ENCODE peak calls at places on chromosomes 4 and X, in ten cellular contexts. X, C, P, J, I, G, W, Y, O and Q are unnamed samples.

GRCh38 chr4:113452868-113453620 is 308.5 kb downstream of the CAMK2D start:
- DNase-seq in J (peak), Y (no peak), I (no peak), W (no peak), G (no peak), C (no peak), O (peak), P (peak), X (no peak), Q (no peak)

GRCh38 chr4:187480146-187481145 is 515.1 kb upstream of the ZFP42 start:
- DNase-seq in I (no peak), P (no peak), W (no peak), J (no peak), X (no peak), C (no peak), O (peak), G (no peak), Y (no peak), Q (no peak)

GRCh38 chr4:4440333-4441061 is 53.6 kb downstream of the NSG1 start:
- DNase-seq in P (no peak), I (no peak), J (no peak), O (peak), G (no peak), W (no peak), Y (no peak), C (no peak), X (no peak), Q (no peak)

GRCh38 chrX:29477878-29478277 is 737.5 kb upstream of the MAGEB2 start:
- DNase-seq in G (no peak), I (no peak), O (no peak), W (no peak), J (no peak), X (no peak), Y (no peak), C (no peak), P (no peak), Q (no peak)

GRCh38 chr4:111793686-111794085 is 351.6 kb upstream of the FAM241A start:
- DNase-seq in C (no peak), X (no peak), G (no peak), J (no peak), W (no peak), O (no peak), Y (no peak), I (no peak), P (no peak), Q (no peak)

GRCh38 chr4:27267435-27268355 is 407.1 kb downstream of the STIM2 start:
- DNase-seq in X (no peak), Y (no peak), W (no peak), C (no peak), O (no peak), G (no peak), J (no peak), I (no peak), P (no peak), Q (no peak)

GRCh38 chrX:137916090-137916746 is 350.3 kb downstream of the ZIC3 start:
- DNase-seq in I (no peak), X (no peak), C (no peak), W (no peak), O (no peak), G (no peak), P (no peak), Y (no peak), J (no peak), Q (no peak)

GRCh38 chr4:155889036-155889793 is 14.3 kb upstream of the TDO2 start:
- DNase-seq in J (no peak), G (peak), W (no peak), O (peak), I (no peak), C (no peak), P (peak), X (no peak), Y (no peak), Q (no peak)

GRCh38 chrX:40415675-40416074 is 165.1 kb upstream of the ATP6AP2 start:
- DNase-seq in C (no peak), J (no peak), X (no peak), W (no peak), G (no peak), P (no peak), I (no peak), Y (no peak), O (no peak), Q (no peak)

GRCh38 chrX:11787564-11787963 is 29.5 kb downstream of the MSL3 start:
- DNase-seq in W (peak), O (peak), C (peak), X (peak), G (peak), P (peak), J (peak), Y (peak), I (peak), Q (peak)

GRCh38 chr4:75015627-75016026 is 82.7 kb downstream of the PARM1 start:
- DNase-seq in O (no peak), Y (no peak), C (no peak), X (no peak), P (no peak), W (no peak), G (no peak), I (no peak), J (no peak), Q (no peak)

GRCh38 chr4:117549624-117550023 is 464.2 kb upstream of the TRAM1L1 start:
- DNase-seq in J (no peak), P (no peak), W (no peak), X (no peak), C (no peak), O (no peak), Y (no peak), G (no peak), I (no peak), Q (no peak)

GRCh38 chrX:154411981-154412340 is 622 bp downstream of the TAFAZZIN start:
- DNase-seq in C (peak), G (peak), X (peak), I (peak), W (peak), J (peak), P (peak), Y (peak), O (peak), Q (no peak)

GRCh38 chr4:113657834-113658233 is 103.7 kb downstream of the CAMK2D start:
- DNase-seq in X (no peak), C (no peak), P (peak), Y (no peak), J (no peak), I (no peak), W (no peak), G (no peak), O (peak), Q (no peak)

GRCh38 chr4:52853351-52853750 is 8.8 kb upstream of the RASL11B start:
- DNase-seq in I (no peak), J (no peak), P (peak), G (no peak), C (no peak), Y (no peak), O (peak), W (no peak), X (no peak), Q (no peak)

GRCh38 chr4:55181606-55182005 is 56.2 kb upstream of the KDR start:
- DNase-seq in G (no peak), W (no peak), O (peak), P (no peak), Y (no peak), I (no peak), J (no peak), C (no peak), X (no peak), Q (no peak)

GRCh38 chr4:57320880-57321279 is 210.7 kb upstream of the IGFBP7 start:
- DNase-seq in O (no peak), J (no peak), Y (no peak), C (no peak), G (no peak), P (no peak), X (no peak), W (no peak), I (no peak), Q (no peak)

GRCh38 chr4:18401868-18402267 is 380.3 kb upstream of the LCORL start:
- DNase-seq in I (no peak), C (no peak), W (no peak), O (no peak), G (no peak), J (no peak), X (no peak), Y (no peak), P (no peak), Q (no peak)

GRCh38 chrX:74422576-74423288 is 1.4 kb downstream of the SLC16A2 start:
- DNase-seq in W (no peak), J (peak), X (no peak), O (peak), C (peak), I (no peak), Y (peak), G (no peak), P (peak), Q (peak)

GRCh38 chr4:163161536-163162205 is 5.0 kb downstream of the NAF1 start:
- DNase-seq in Y (no peak), C (no peak), P (peak), O (peak), J (no peak), I (no peak), W (no peak), G (no peak), X (no peak), Q (no peak)

GRCh38 chr4:87974856-87975462 is 555 bp upstream of the SPP1 start:
- DNase-seq in G (peak), O (peak), Y (no peak), C (no peak), J (no peak), W (no peak), P (peak), I (no peak), X (peak), Q (no peak)

GRCh38 chr4:59597536-59598232 is 1602.4 kb upstream of the ADGRL3 start:
- DNase-seq in P (no peak), G (no peak), I (no peak), O (no peak), X (no peak), C (no peak), J (no peak), Y (no peak), W (no peak), Q (no peak)

GRCh38 chrX:57918750-57919436 is 8.6 kb upstream of the ZXDA start:
- DNase-seq in O (no peak), C (peak), G (peak), X (no peak), P (peak), I (no peak), W (no peak), Y (no peak), J (no peak), Q (no peak)

GRCh38 chr4:108370291-108370690 is 201.6 kb upstream of the LEF1 start:
- DNase-seq in O (no peak), X (no peak), J (no peak), W (peak), G (no peak), I (peak), P (no peak), C (peak), Y (no peak), Q (no peak)

GRCh38 chrX:150429577-150429976 is 66.5 kb downstream of the MAMLD1 start:
- DNase-seq in X (no peak), W (no peak), G (no peak), Y (no peak), I (no peak), P (peak), C (no peak), O (peak), J (no peak), Q (no peak)

GRCh38 chr4:102564399-102564921 is 63.3 kb downstream of the NFKB1 start:
- DNase-seq in W (no peak), C (no peak), P (peak), O (peak), Y (no peak), I (no peak), J (no peak), G (peak), X (no peak), Q (no peak)

GRCh38 chrX:154731203-154731602 is 19.7 kb downstream of the GAB3 start:
- DNase-seq in I (peak), C (no peak), W (no peak), Y (no peak), P (no peak), G (no peak), J (no peak), X (no peak), O (no peak), Q (no peak)

GRCh38 chr4:184775854-184776555 is 42.1 kb upstream of the CENPU start:
- DNase-seq in W (no peak), Y (no peak), G (no peak), O (no peak), I (no peak), C (no peak), X (no peak), J (no peak), P (no peak), Q (no peak)

GRCh38 chrX:41177297-41177696 is 92.1 kb downstream of the USP9X start:
- DNase-seq in P (no peak), Y (no peak), G (no peak), I (no peak), O (no peak), W (no peak), J (no peak), C (no peak), X (no peak), Q (no peak)

GRCh38 chrX:103686199-103687072 is at the start of gene MORF4L2:
- DNase-seq in O (peak), G (peak), J (peak), X (peak), I (peak), C (peak), P (peak), Y (peak), W (peak), Q (peak)

GRCh38 chr4:38162240-38162784 is 202.1 kb downstream of the PTTG2 start:
- DNase-seq in X (no peak), P (peak), Y (no peak), I (no peak), J (no peak), G (peak), C (no peak), W (no peak), O (peak), Q (no peak)

GRCh38 chr4:71171592-71171991 is 167.2 kb upstream of the SLC4A4 start:
- DNase-seq in W (no peak), G (no peak), J (no peak), I (no peak), Y (no peak), O (no peak), X (no peak), P (no peak), C (no peak), Q (no peak)

GRCh38 chr4:139416073-139416673 is 37.7 kb upstream of the RAB33B start:
- DNase-seq in X (peak), C (peak), G (peak), W (peak), O (peak), P (peak), I (peak), Y (no peak), J (peak), Q (no peak)

GRCh38 chr4:184826315-184827266 is 823 bp upstream of the ACSL1 start:
- DNase-seq in G (peak), Y (no peak), P (peak), O (peak), J (no peak), I (peak), W (peak), X (no peak), C (peak), Q (no peak)

GRCh38 chrX:31547416-31547815 is 475.6 kb upstream of the FTHL17 start:
- DNase-seq in P (no peak), C (no peak), J (no peak), X (no peak), O (peak), W (no peak), I (no peak), G (no peak), Y (no peak), Q (no peak)

GRCh38 chr4:156607198-156607498 is 364.5 kb downstream of the PDGFC start:
- DNase-seq in O (no peak), I (no peak), C (no peak), J (no peak), P (peak), G (no peak), X (no peak), Y (no peak), W (no peak), Q (no peak)

GRCh38 chr4:38803833-38804653 is 548 bp downstream of the TLR1 start:
- DNase-seq in O (no peak), P (peak), Y (no peak), G (no peak), I (peak), J (no peak), W (no peak), C (no peak), X (no peak), Q (no peak)

GRCh38 chr4:184968784-184969201 is 49.5 kb upstream of the HELT start:
- DNase-seq in J (no peak), C (no peak), O (no peak), X (no peak), P (no peak), Y (peak), G (no peak), I (no peak), W (no peak), Q (peak)

GRCh38 chr4:140609548-140610425 is 41.0 kb upstream of the UCP1 start:
- DNase-seq in W (no peak), C (peak), J (no peak), I (no peak), P (peak), X (peak), G (peak), O (peak), Y (no peak), Q (no peak)